ENCODE peak calls at places on chromosomes 3 and 15, in five cellular contexts. K, L, B, O and G are unnamed samples.

GRCh38 chr15:68471552-68471951 is 39.6 kb upstream of the ITGA11 start:
- DNase-seq in L (no peak), O (no peak), B (peak), K (no peak), G (no peak)

GRCh38 chr3:77563012-77563411 is 523.1 kb downstream of the ROBO2 start:
- DNase-seq in L (no peak), O (no peak), B (peak), K (no peak), G (no peak)

GRCh38 chr3:104316118-104316517 is 1050.6 kb upstream of the ALCAM start:
- DNase-seq in K (no peak), B (peak), O (no peak), L (no peak), G (no peak)

GRCh38 chr3:24963762-24964625 is 464.1 kb upstream of the RARB start:
- DNase-seq in O (no peak), K (no peak), B (peak), L (no peak), G (no peak)

GRCh38 chr3:2476996-2477395 is 378.3 kb downstream of the CNTN4 start:
- DNase-seq in O (no peak), K (no peak), B (no peak), L (no peak), G (no peak)

GRCh38 chr3:138124689-138125420 is 7.3 kb downstream of the A4GNT start:
- DNase-seq in O (peak), B (peak), L (no peak), K (no peak), G (no peak)

GRCh38 chr3:37024820-37025405 is 31.6 kb downstream of the MLH1 start:
- DNase-seq in B (no peak), K (no peak), O (no peak), L (no peak), G (no peak)

GRCh38 chr3:66195347-66195783 is 25.4 kb upstream of the SLC25A26 start:
- DNase-seq in K (peak), L (peak), B (peak), O (no peak), G (peak)

GRCh38 chr15:81182746-81183402 is 13.8 kb upstream of the IL16 start:
- DNase-seq in L (peak), B (no peak), O (no peak), K (no peak), G (no peak)

GRCh38 chr3:174116421-174116820 is 718.9 kb downstream of the NLGN1 start:
- DNase-seq in L (no peak), K (no peak), O (no peak), B (peak), G (no peak)

GRCh38 chr3:24387493-24387892 is 107.2 kb downstream of the THRB start:
- DNase-seq in O (no peak), L (no peak), B (peak), K (no peak), G (no peak)

GRCh38 chr3:177673105-177673804 is 476.0 kb upstream of the TBL1XR1 start:
- DNase-seq in K (no peak), B (peak), L (no peak), O (peak), G (no peak)

GRCh38 chr3:35946121-35946856 is 307.0 kb downstream of the ARPP21 start:
- DNase-seq in O (no peak), B (peak), L (no peak), K (peak), G (no peak)

GRCh38 chr15:79673416-79674123 is 223.2 kb downstream of the MTHFS start:
- DNase-seq in B (peak), L (no peak), K (peak), O (peak), G (peak)

GRCh38 chr15:72472907-72473669 is 1.0 kb upstream of the ARIH1 start:
- DNase-seq in K (no peak), B (no peak), L (no peak), O (no peak), G (no peak)
- TF ChIP-seq CTCF in K (no peak), B (peak), L (no peak), O (peak), G (no peak)

GRCh38 chr3:184305577-184305976 is 6.5 kb downstream of the PSMD2 start:
- DNase-seq in K (no peak), B (peak), O (no peak), L (no peak), G (no peak)
- TF ChIP-seq CTCF in K (peak), B (peak), O (peak), L (peak), G (no peak)

GRCh38 chr3:159825216-159825854 is 163.3 kb upstream of the IL12A start:
- DNase-seq in B (no peak), K (no peak), L (no peak), O (no peak), G (no peak)
- TF ChIP-seq CTCF in B (peak), K (no peak), L (no peak), O (no peak), G (no peak)

GRCh38 chr15:95760508-95760907 is 570.0 kb upstream of the NR2F2 start:
- DNase-seq in B (no peak), L (peak), O (no peak), K (no peak), G (no peak)
- TF ChIP-seq CTCF in B (no peak), L (no peak), O (no peak), K (peak), G (no peak)

GRCh38 chr3:53845103-53845880 is 927 bp downstream of the CHDH start:
- DNase-seq in K (peak), L (peak), O (no peak), B (peak), G (peak)
- TF ChIP-seq CTCF in K (peak), L (no peak), O (no peak), B (peak), G (peak)

GRCh38 chr15:31605467-31605931 is 278.9 kb downstream of the KLF13 start:
- DNase-seq in K (no peak), O (no peak), B (peak), L (no peak), G (no peak)
- TF ChIP-seq CTCF in K (peak), O (no peak), B (no peak), L (no peak), G (no peak)

GRCh38 chr3:62667714-62668113 is 207.5 kb downstream of the CADPS start:
- DNase-seq in L (no peak), K (no peak), B (peak), O (no peak), G (no peak)
- TF ChIP-seq CTCF in L (no peak), K (no peak), B (peak), O (no peak), G (no peak)